ENCODE peak calls at places on chromosome 19, in five cellular contexts. R, F, Q, G and K are unnamed samples. For H3K4me1, the result is how much of the 10 kb centered on the place peaks cover.

GRCh38 chr19:16207063-16207462 is 9.4 kb downstream of the AP1M1 start:
- DNase-seq in R (no peak), F (no peak), Q (no peak), G (no peak), K (no peak)

GRCh38 chr19:15609261-15609660 is 5.8 kb upstream of the CYP4F8 start:
- DNase-seq in R (no peak), F (no peak), Q (no peak), G (no peak), K (no peak)

GRCh38 chr19:3346677-3347353 is 19.6 kb upstream of the NFIC start:
- DNase-seq in R (no peak), F (no peak), Q (no peak), G (peak), K (peak)

GRCh38 chr19:48137411-48137810 is 26.8 kb upstream of the PLA2G4C start:
- DNase-seq in R (no peak), F (no peak), Q (no peak), G (no peak), K (no peak)

GRCh38 chr19:30119180-30119920 is 177.3 kb downstream of the URI1 start:
- DNase-seq in R (no peak), F (no peak), Q (no peak), G (no peak), K (no peak)

GRCh38 chr19:43474986-43475705 is 9.7 kb upstream of the LYPD3 start:
- DNase-seq in R (peak), F (peak), Q (peak), G (peak), K (peak)

GRCh38 chr19:18160441-18160791 is 7.5 kb downstream of the PIK3R2 start:
- DNase-seq in R (no peak), F (no peak), Q (no peak), G (no peak), K (no peak)

GRCh38 chr19:19094513-19094912 is 30.7 kb downstream of the SLC25A42 start:
- DNase-seq in R (no peak), F (no peak), Q (no peak), G (no peak), K (no peak)

GRCh38 chr19:44643605-44644390 is at the start of gene PVR:
- DNase-seq in R (peak), F (peak), Q (peak), G (peak), K (peak)

GRCh38 chr19:2722541-2723344 is 1.6 kb upstream of the DIRAS1 start:
- DNase-seq in R (peak), F (peak), Q (peak), G (peak), K (no peak)

GRCh38 chr19:48154003-48154402 is 16.1 kb downstream of the LIG1 start:
- DNase-seq in R (peak), F (no peak), Q (no peak), G (no peak), K (no peak)

GRCh38 chr19:8445488-8446001 is 770 bp downstream of the HNRNPM start:
- DNase-seq in R (no peak), F (no peak), Q (no peak), G (peak), K (peak)

GRCh38 chr19:4803736-4804695 is 12.5 kb downstream of the FEM1A start:
- DNase-seq in R (peak), F (no peak), Q (peak), G (peak), K (peak)

GRCh38 chr19:45577111-45577905 is 7.3 kb downstream of the OPA3 start:
- DNase-seq in R (peak), F (no peak), Q (peak), G (no peak), K (no peak)

GRCh38 chr19:17255150-17255621 is 9.4 kb downstream of the USHBP1 start:
- DNase-seq in R (no peak), F (no peak), Q (no peak), G (no peak), K (no peak)

GRCh38 chr19:56309511-56310185 is 5.0 kb downstream of the ZSCAN5A start:
- DNase-seq in R (peak), F (no peak), Q (no peak), G (no peak), K (no peak)

GRCh38 chr19:9498183-9498902 is at the start of gene ZNF560:
- DNase-seq in R (peak), F (no peak), Q (no peak), G (no peak), K (no peak)

GRCh38 chr19:10742494-10742893 is 24.6 kb downstream of the DNM2 start:
- DNase-seq in R (no peak), F (no peak), Q (no peak), G (no peak), K (no peak)

GRCh38 chr19:17401628-17402027 is 3.8 kb downstream of the BST2 start:
- DNase-seq in R (no peak), F (no peak), Q (no peak), G (no peak), K (no peak)

GRCh38 chr19:12035220-12036172 is at the start of gene ZNF433:
- DNase-seq in R (peak), F (peak), Q (no peak), G (peak), K (peak)
- TF ChIP-seq CTCF in R (no peak), F (no peak), Q (no peak), G (no peak), K (no peak)

GRCh38 chr19:1250374-1251232 is 2.2 kb downstream of the MIDN start:
- DNase-seq in R (peak), F (no peak), Q (no peak), G (peak), K (peak)
- H3K4me1 ChIP-seq in R (under half), F (half or more), Q (under half), G (half or more), K (under half)

GRCh38 chr19:51093066-51093465 is 10.4 kb upstream of the KLK14 start:
- DNase-seq in R (no peak), F (no peak), Q (no peak), G (no peak), K (no peak)

GRCh38 chr19:51094696-51095279 is 12.1 kb upstream of the KLK14 start:
- DNase-seq in R (no peak), F (no peak), Q (peak), G (no peak), K (no peak)

GRCh38 chr19:51091895-51092873 is 9.5 kb upstream of the KLK14 start:
- DNase-seq in R (no peak), F (no peak), Q (no peak), G (no peak), K (no peak)

GRCh38 chr19:51091126-51091525 is 8.4 kb upstream of the KLK14 start:
- DNase-seq in R (no peak), F (no peak), Q (no peak), G (no peak), K (no peak)

GRCh38 chr19:51093510-51094345 is 11.0 kb upstream of the KLK14 start:
- DNase-seq in R (no peak), F (no peak), Q (no peak), G (no peak), K (no peak)
- TF ChIP-seq CTCF in R (no peak), F (no peak), Q (no peak), G (no peak), K (no peak)

GRCh38 chr19:497861-498590 is 1.7 kb downstream of the MADCAM1 start:
- DNase-seq in R (no peak), F (no peak), Q (no peak), G (no peak), K (no peak)

GRCh38 chr19:498977-499623 is 2.8 kb downstream of the MADCAM1 start:
- DNase-seq in R (no peak), F (no peak), Q (no peak), G (no peak), K (no peak)

GRCh38 chr19:498591-498950 is 2.3 kb downstream of the MADCAM1 start:
- DNase-seq in R (no peak), F (no peak), Q (no peak), G (no peak), K (no peak)

GRCh38 chr19:504634-505033 is 2.7 kb upstream of the TPGS1 start:
- DNase-seq in R (no peak), F (no peak), Q (no peak), G (no peak), K (no peak)

GRCh38 chr19:501646-502045 is 5.4 kb downstream of the MADCAM1 start:
- DNase-seq in R (no peak), F (no peak), Q (no peak), G (no peak), K (no peak)
- H3K4me1 ChIP-seq in R (under half), F (under half), Q (under half), G (under half), K (under half)